ENCODE peak calls at places on chromosomes 7 and 10, in six cellular contexts. Y is sigmoid colon, D is H1, J is SK-N-SH, T is breast epithelium, C is stomach. I is an unnamed sample.
A peak's percentile ranks its signal among the peaks of the same experiment; 100 is the strongest.

GRCh38 chr10:114545071-114545470 is 113.0 kb downstream of the ABLIM1 start:
- DNase-seq in Y (no peak), D (no peak), J (no peak), T (peak; percentile 34), C (no peak), I (no peak)

GRCh38 chr7:78718212-78718611 is 735.3 kb downstream of the MAGI2 start:
- DNase-seq in Y (no peak), D (no peak), J (no peak), T (no peak), C (no peak), I (no peak)

GRCh38 chr7:134625571-134625970 is 21.1 kb upstream of the BPGM start:
- DNase-seq in Y (no peak), D (no peak), J (no peak), T (no peak), C (no peak), I (no peak)

GRCh38 chr10:101323495-101323894 is 30.5 kb upstream of the BTRC start:
- DNase-seq in Y (no peak), D (no peak), J (no peak), T (no peak), C (no peak), I (no peak)

GRCh38 chr7:157355784-157356511 is 19.1 kb downstream of the DNAJB6 start:
- DNase-seq in Y (no peak), D (no peak), J (peak; percentile 68), T (peak; percentile 59), C (peak; percentile 42), I (no peak)

GRCh38 chr10:91220954-91221696 is 662 bp downstream of the PCGF5 start:
- DNase-seq in Y (peak; percentile 63), D (no peak), J (no peak), T (no peak), C (peak; percentile 30), I (peak; percentile 41)

GRCh38 chr7:101162551-101163280 is 2.7 kb downstream of the VGF start:
- DNase-seq in Y (no peak), D (peak; percentile 85), J (peak; percentile 88), T (no peak), C (no peak), I (peak; percentile 57)

GRCh38 chr7:97317575-97317974 is 200.1 kb downstream of the SDHAF3 start:
- DNase-seq in Y (no peak), D (no peak), J (no peak), T (no peak), C (no peak), I (no peak)

GRCh38 chr10:59606551-59606961 is 103.1 kb downstream of the SLC16A9 start:
- DNase-seq in Y (no peak), D (no peak), J (peak; percentile 55), T (no peak), C (no peak), I (no peak)

GRCh38 chr10:113027574-113028392 is 77.7 kb downstream of the TCF7L2 start:
- DNase-seq in Y (peak; percentile 33), D (no peak), J (no peak), T (no peak), C (no peak), I (no peak)

GRCh38 chr7:69819306-69819705 is 221.0 kb downstream of the AUTS2 start:
- DNase-seq in Y (no peak), D (no peak), J (no peak), T (no peak), C (no peak), I (no peak)

GRCh38 chr10:61068471-61068870 is 124.5 kb upstream of the RHOBTB1 start:
- DNase-seq in Y (no peak), D (no peak), J (no peak), T (no peak), C (no peak), I (no peak)

GRCh38 chr7:143518521-143518920 is 40.8 kb downstream of the TAS2R41 start:
- DNase-seq in Y (no peak), D (no peak), J (no peak), T (no peak), C (no peak), I (no peak)

GRCh38 chr10:117241541-117242462 is 888 bp downstream of the SLC18A2 start:
- DNase-seq in Y (no peak), D (peak; percentile 72), J (peak; percentile 75), T (no peak), C (no peak), I (no peak)

GRCh38 chr7:112009081-112009480 is 197.1 kb downstream of the DOCK4 start:
- DNase-seq in Y (no peak), D (no peak), J (no peak), T (no peak), C (no peak), I (no peak)

GRCh38 chr10:132443605-132443997 is 46.6 kb downstream of the PWWP2B start:
- DNase-seq in Y (no peak), D (no peak), J (peak; percentile 77), T (no peak), C (no peak), I (peak; percentile 66)

GRCh38 chr10:46309511-46310142 is 22.8 kb downstream of the ANTXRL start:
- DNase-seq in Y (peak; percentile 45), D (no peak), J (no peak), T (no peak), C (peak; percentile 13), I (peak; percentile 3)

GRCh38 chr7:727104-727805 is at the start of gene PRKAR1B:
- DNase-seq in Y (peak; percentile 58), D (peak; percentile 62), J (peak; percentile 87), T (no peak), C (no peak), I (peak; percentile 61)

GRCh38 chr10:14560274-14560673 is 214.4 kb downstream of the FAM107B start:
- DNase-seq in Y (no peak), D (no peak), J (no peak), T (no peak), C (peak; percentile 60), I (no peak)

GRCh38 chr10:130364631-130365030 is 228.4 kb downstream of the GLRX3 start:
- DNase-seq in Y (no peak), D (no peak), J (no peak), T (no peak), C (no peak), I (no peak)

GRCh38 chr7:44796034-44796503 is 412 bp upstream of the PPIA start:
- DNase-seq in Y (no peak), D (no peak), J (no peak), T (peak; percentile 49), C (no peak), I (no peak)

GRCh38 chr10:80462277-80462985 is 8.3 kb downstream of the TSPAN14 start:
- DNase-seq in Y (peak; percentile 71), D (no peak), J (no peak), T (no peak), C (no peak), I (no peak)
- H3K4me1 ChIP-seq in Y (peaks cover 92% of the 10 kb centered on the region), D (peaks cover 52% of the 10 kb centered on the region), J (peaks cover 77% of the 10 kb centered on the region), T (peaks cover 59% of the 10 kb centered on the region), C (peaks cover 93% of the 10 kb centered on the region), I (peaks cover 100% of the 10 kb centered on the region)

DNA sequence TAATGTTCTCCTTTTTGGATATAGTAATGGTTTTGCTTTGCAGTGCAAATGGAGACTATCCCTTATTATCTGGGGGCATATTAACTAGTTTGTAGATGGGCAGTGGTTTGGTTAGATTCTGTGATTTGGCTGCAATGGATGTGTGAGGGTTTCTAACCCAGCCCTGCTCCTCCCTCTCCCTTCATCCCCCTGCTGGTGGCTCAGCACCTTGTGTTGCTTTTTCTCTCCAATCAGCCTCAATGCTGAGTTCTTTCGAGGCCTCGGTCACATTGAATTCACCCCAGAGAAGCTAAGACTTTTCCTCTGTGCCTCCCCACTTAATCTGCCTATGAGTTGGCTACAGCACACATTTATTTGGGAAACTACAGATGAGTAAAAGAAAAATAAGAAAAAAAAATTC is 120.0 kb downstream of the MALRD1 start:
- DNase-seq in Y (no peak), D (peak; percentile 47), J (peak; percentile 14), T (no peak), C (no peak), I (no peak)
- TF ChIP-seq CTCF in Y (no peak), D (peak; percentile 70), J (peak; percentile 31), T (no peak), C (no peak), I (no peak)

DNA sequence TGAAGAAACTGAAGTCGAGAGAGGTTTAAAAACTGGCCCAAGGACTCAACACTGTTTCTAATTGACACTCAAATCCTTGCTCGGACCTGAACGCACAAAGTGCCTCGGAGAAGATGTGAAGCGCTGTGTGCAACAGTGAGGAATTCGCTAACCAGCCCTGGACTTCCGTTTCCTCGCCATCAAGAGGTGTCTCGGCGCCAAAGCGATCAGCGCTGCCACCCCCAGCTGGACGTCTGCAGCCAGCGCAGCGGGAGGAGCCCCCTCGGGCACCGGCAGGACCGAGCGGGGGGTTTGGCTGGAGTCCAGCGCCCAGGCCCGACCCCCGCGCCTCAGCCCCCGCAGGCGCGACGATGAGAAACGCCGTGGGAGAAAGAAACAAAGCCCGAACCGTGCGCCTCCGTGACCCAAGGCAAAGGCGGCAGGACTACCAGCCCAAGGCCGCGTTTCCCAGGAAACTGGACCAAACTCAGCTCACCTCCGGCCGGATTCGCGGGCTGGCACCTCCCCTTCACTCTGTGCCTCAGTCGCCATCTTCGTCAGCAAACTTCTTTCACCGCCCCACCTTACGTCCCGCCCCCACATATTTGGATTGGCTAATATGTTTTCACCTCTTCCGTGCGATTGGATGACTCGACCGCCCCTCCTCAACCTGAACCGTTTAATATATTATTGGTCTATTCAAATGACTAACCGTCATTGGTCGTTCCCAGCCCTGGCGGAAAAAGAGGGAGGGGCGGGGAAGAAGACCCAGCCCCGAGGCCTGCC is at the start of gene ARHGAP19:
- DNase-seq in Y (peak; percentile 99), D (peak; percentile 92), J (peak; percentile 92), T (peak; percentile 98), C (peak; percentile 95), I (peak; percentile 96)
- TF ChIP-seq POLR2AphosphoS5 in Y (peak; percentile 82), D (peak; percentile 81), J (peak; percentile 87), T (peak; percentile 79), C (peak; percentile 40), I (peak; percentile 80)

DNA sequence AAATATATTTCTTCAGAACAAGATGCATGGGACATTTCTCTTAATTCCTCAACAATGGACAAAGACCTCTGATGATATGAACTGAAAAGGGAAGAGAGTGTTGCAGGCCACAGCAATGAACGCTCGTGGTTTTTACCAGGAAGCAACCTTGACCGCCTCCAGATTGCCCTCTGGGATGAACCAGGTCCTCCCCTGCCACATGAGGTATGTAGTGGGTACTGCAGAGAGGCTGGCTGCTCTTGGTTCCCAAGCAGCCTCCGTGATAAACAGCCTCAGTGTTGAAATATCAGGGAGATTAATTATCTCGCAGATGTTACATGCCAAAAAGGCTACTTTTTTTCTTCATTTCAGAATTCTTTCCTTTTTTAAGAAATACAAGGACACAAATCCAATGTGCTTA is 338.8 kb downstream of the ELMO1 start:
- DNase-seq in Y (no peak), D (no peak), J (peak; percentile 41), T (peak; percentile 40), C (no peak), I (no peak)
- H3K4me1 ChIP-seq in Y (peaks cover 18% of the 10 kb centered on the region), D (no peaks in the 10 kb centered on the region), J (peaks cover 9% of the 10 kb centered on the region), T (no peaks in the 10 kb centered on the region), C (no peaks in the 10 kb centered on the region), I (no peaks in the 10 kb centered on the region)

GRCh38 chr7:92808635-92809034 is 27.7 kb downstream of the CDK6 start:
- DNase-seq in Y (no peak), D (no peak), J (no peak), T (no peak), C (no peak), I (no peak)
- TF ChIP-seq CTCF in Y (no peak), D (no peak), J (no peak), T (no peak), C (no peak), I (no peak)

I was measured in transverse colon.